ENCODE peak calls at places on chromosomes 13 and 19, in seven cellular contexts. One of them, this sample, is unnamed.

GRCh38 chr13:31131470-31131961 is 30.2 kb downstream of the HSPH1 start:
- DNase-seq in breast epithelium: no peak
- DNase-seq in heart left ventricle: no peak
- DNase-seq in cardiac muscle cell: no peak
- DNase-seq in uterus: no peak
- DNase-seq in OCI-LY7: peak
- DNase-seq in upper lobe of right lung: no peak
- DNase-seq in this sample: no peak

GRCh38 chr19:48006762-48007161 is 12.3 kb downstream of the ELSPBP1 start:
- DNase-seq in breast epithelium: no peak
- DNase-seq in heart left ventricle: no peak
- DNase-seq in cardiac muscle cell: no peak
- DNase-seq in uterus: no peak
- DNase-seq in OCI-LY7: peak
- DNase-seq in upper lobe of right lung: no peak
- DNase-seq in this sample: no peak

GRCh38 chr13:27406178-27406939 is 18.1 kb upstream of the GTF3A start:
- DNase-seq in breast epithelium: no peak
- DNase-seq in heart left ventricle: no peak
- DNase-seq in cardiac muscle cell: peak
- DNase-seq in uterus: no peak
- DNase-seq in OCI-LY7: peak
- DNase-seq in upper lobe of right lung: no peak
- DNase-seq in this sample: no peak

GRCh38 chr19:3986260-3987041 is 1.2 kb upstream of the EEF2 start:
- DNase-seq in breast epithelium: peak
- DNase-seq in heart left ventricle: peak
- DNase-seq in cardiac muscle cell: peak
- DNase-seq in uterus: no peak
- DNase-seq in OCI-LY7: peak
- DNase-seq in upper lobe of right lung: no peak
- DNase-seq in this sample: peak

GRCh38 chr13:76936736-76937135 is 11.6 kb upstream of the ACOD1 start:
- DNase-seq in breast epithelium: no peak
- DNase-seq in heart left ventricle: no peak
- DNase-seq in cardiac muscle cell: no peak
- DNase-seq in uterus: no peak
- DNase-seq in OCI-LY7: no peak
- DNase-seq in upper lobe of right lung: no peak
- DNase-seq in this sample: no peak

GRCh38 chr13:43054803-43055802 is 31.7 kb downstream of the DNAJC15 start:
- DNase-seq in breast epithelium: no peak
- DNase-seq in heart left ventricle: peak
- DNase-seq in cardiac muscle cell: peak
- DNase-seq in uterus: peak
- DNase-seq in OCI-LY7: peak
- DNase-seq in upper lobe of right lung: no peak
- DNase-seq in this sample: no peak

GRCh38 chr13:110635405-110636002 is 20.2 kb downstream of the NAXD start:
- DNase-seq in breast epithelium: no peak
- DNase-seq in heart left ventricle: no peak
- DNase-seq in cardiac muscle cell: no peak
- DNase-seq in uterus: no peak
- DNase-seq in OCI-LY7: no peak
- DNase-seq in upper lobe of right lung: no peak
- DNase-seq in this sample: no peak

GRCh38 chr13:52345048-52345447 is 60.9 kb downstream of the THSD1 start:
- DNase-seq in breast epithelium: no peak
- DNase-seq in heart left ventricle: no peak
- DNase-seq in cardiac muscle cell: no peak
- DNase-seq in uterus: no peak
- DNase-seq in OCI-LY7: no peak
- DNase-seq in upper lobe of right lung: no peak
- DNase-seq in this sample: no peak

GRCh38 chr19:9140159-9140874 is at the start of gene ZNF317:
- DNase-seq in breast epithelium: peak
- DNase-seq in heart left ventricle: peak
- DNase-seq in cardiac muscle cell: peak
- DNase-seq in uterus: peak
- DNase-seq in OCI-LY7: peak
- DNase-seq in upper lobe of right lung: peak
- DNase-seq in this sample: peak
- H3K27ac ChIP-seq in breast epithelium: peak
- H3K27ac ChIP-seq in heart left ventricle: peak
- H3K27ac ChIP-seq in cardiac muscle cell: peak
- H3K27ac ChIP-seq in uterus: peak
- H3K27ac ChIP-seq in OCI-LY7: peak
- H3K27ac ChIP-seq in upper lobe of right lung: peak
- H3K27ac ChIP-seq in this sample: peak

DNA sequence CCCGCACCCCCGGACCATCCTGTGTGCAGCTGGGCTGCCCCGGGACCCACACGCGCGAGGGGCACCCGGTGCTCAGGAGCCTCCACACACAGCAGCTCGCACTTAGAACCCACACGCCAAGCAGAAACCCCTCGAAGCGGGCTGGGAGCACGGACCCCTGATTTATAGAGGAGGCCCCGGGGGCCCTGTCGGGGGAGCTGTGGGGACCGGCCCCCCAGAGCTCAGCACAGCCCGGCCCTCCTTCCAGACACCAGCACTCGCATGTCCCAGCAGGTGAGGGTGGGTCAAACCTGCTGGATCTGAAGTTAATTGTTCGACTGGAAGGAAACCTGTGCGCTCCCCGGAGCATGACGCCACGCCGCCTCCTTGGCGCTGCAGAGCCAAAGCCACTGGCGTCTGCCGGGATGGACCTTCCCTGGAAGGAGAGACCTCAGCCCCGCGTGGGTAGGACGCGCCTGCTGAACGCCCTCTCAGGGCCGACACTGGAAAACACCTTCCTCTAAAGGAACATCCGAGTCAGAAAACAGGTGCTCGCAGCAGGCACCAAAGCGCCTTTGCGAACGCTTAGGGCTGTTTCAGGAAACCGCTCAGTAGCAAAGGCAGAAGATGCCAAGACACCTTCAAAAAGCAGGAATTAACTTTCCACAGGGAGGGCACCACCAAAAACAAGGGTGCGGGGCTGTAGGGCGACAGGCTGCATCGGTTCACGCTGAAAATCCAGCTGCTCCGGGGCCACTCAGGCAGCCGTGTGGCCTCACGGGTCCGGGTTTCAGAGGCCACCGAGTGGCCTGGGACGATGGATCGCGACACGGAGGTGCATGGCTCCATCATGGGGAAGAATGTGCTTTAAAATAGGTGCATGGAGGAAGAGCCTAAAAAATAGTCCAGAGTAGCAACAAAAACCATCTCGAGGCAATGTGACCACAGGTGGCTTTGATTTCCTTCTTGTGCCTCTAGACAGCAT is 37.8 kb upstream of the GRTP1 start:
- DNase-seq in breast epithelium: no peak
- DNase-seq in heart left ventricle: no peak
- DNase-seq in cardiac muscle cell: no peak
- DNase-seq in uterus: no peak
- DNase-seq in OCI-LY7: no peak
- DNase-seq in upper lobe of right lung: peak
- DNase-seq in this sample: no peak
- H3K27ac ChIP-seq in breast epithelium: no peak
- H3K27ac ChIP-seq in heart left ventricle: peak
- H3K27ac ChIP-seq in cardiac muscle cell: peak
- H3K27ac ChIP-seq in uterus: no peak
- H3K27ac ChIP-seq in OCI-LY7: no peak
- H3K27ac ChIP-seq in upper lobe of right lung: no peak
- H3K27ac ChIP-seq in this sample: no peak

GRCh38 chr19:1455336-1456120 is 5.6 kb downstream of the APC2 start:
- DNase-seq in breast epithelium: peak
- DNase-seq in heart left ventricle: no peak
- DNase-seq in cardiac muscle cell: peak
- DNase-seq in uterus: peak
- DNase-seq in OCI-LY7: peak
- DNase-seq in upper lobe of right lung: no peak
- DNase-seq in this sample: peak
- H3K27ac ChIP-seq in breast epithelium: no peak
- H3K27ac ChIP-seq in heart left ventricle: no peak
- H3K27ac ChIP-seq in cardiac muscle cell: no peak
- H3K27ac ChIP-seq in uterus: no peak
- H3K27ac ChIP-seq in OCI-LY7: peak
- H3K27ac ChIP-seq in upper lobe of right lung: no peak
- H3K27ac ChIP-seq in this sample: no peak

DNA sequence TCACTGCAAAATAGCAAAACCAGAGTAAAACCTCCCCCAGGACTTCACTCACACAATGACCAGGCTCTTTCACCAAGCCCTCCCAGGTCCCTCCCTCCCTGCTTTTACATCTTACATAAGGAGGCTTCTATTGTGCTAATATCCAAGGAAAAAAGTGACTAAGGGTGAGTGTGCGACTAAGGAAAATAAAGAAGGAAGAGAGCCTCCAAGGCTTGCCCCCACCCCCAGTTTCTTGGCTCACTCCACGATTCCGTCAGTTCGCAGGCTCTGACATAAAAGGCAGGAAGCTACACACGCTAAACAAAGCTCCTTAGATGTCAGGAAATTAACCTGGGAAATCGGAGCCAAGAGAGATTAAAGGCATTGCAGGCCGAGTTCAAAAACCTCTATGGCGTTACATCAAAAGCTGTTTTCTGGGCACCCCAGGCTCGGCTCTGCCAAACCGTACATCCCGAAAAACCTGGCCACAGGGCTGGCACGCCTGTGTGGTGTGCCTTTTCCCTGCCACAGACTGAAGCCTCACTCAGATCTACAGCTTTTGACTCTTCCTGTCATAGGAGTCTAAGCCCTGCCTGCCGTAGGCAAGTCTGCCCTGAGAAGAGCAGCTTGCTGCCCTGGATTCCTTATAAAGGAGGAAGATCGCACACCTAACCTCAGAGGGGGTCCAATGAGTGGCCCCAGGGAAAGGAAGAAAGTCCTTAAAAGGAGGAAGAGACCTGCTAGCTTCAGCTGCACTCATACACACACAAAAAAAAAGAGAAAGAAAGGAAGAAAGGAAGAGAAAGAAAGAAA is 67.0 kb upstream of the SERP2 start:
- DNase-seq in breast epithelium: peak
- DNase-seq in heart left ventricle: peak
- DNase-seq in cardiac muscle cell: peak
- DNase-seq in uterus: peak
- DNase-seq in OCI-LY7: no peak
- DNase-seq in upper lobe of right lung: peak
- DNase-seq in this sample: peak
- H3K27ac ChIP-seq in breast epithelium: peak
- H3K27ac ChIP-seq in heart left ventricle: peak
- H3K27ac ChIP-seq in cardiac muscle cell: no peak
- H3K27ac ChIP-seq in uterus: peak
- H3K27ac ChIP-seq in OCI-LY7: no peak
- H3K27ac ChIP-seq in upper lobe of right lung: peak
- H3K27ac ChIP-seq in this sample: peak

DNA sequence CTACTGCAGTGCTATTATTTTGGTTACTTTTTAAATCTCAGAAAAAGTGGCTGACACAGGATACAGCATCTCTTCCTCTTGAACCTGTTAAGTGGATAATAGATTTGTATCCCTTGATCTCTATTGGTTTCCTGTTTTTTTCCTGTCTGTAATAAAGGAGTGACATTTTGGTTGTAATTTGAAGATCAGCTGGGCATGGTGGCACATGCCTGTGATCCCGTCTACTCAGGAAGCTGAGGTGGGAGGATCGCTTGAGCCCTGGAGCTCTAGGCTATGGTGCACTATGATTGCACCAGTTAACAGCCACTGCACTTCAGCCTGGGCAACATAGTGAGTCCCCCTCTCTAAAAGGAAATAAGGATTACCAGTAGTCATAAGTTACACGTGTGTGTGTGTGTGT is 46.8 kb downstream of the METTL21C start:
- DNase-seq in breast epithelium: no peak
- DNase-seq in heart left ventricle: no peak
- DNase-seq in cardiac muscle cell: no peak
- DNase-seq in uterus: no peak
- DNase-seq in OCI-LY7: no peak
- DNase-seq in upper lobe of right lung: no peak
- DNase-seq in this sample: no peak
- H3K27ac ChIP-seq in breast epithelium: no peak
- H3K27ac ChIP-seq in heart left ventricle: no peak
- H3K27ac ChIP-seq in cardiac muscle cell: no peak
- H3K27ac ChIP-seq in uterus: no peak
- H3K27ac ChIP-seq in OCI-LY7: no peak
- H3K27ac ChIP-seq in upper lobe of right lung: no peak
- H3K27ac ChIP-seq in this sample: no peak